ENCODE peak calls at places on chromosomes 3 and 15, in seven cellular contexts. One of them, this sample, is unnamed.

GRCh38 chr3:152921351-152921750 is 86.4 kb downstream of the P2RY1 start:
- DNase-seq in stomach: no peak
- DNase-seq in psoas muscle: no peak
- DNase-seq in K562: no peak
- DNase-seq in brain microvascular endothelial cell: no peak
- DNase-seq in fibroblast of lung: no peak
- DNase-seq in Panc1: no peak
- DNase-seq in this sample: no peak

GRCh38 chr15:77838061-77838460 is 205.3 kb upstream of the LINGO1 start:
- DNase-seq in fibroblast of lung: peak
- DNase-seq in brain microvascular endothelial cell: no peak
- DNase-seq in Panc1: no peak
- DNase-seq in stomach: no peak
- DNase-seq in psoas muscle: peak
- DNase-seq in K562: no peak
- DNase-seq in this sample: no peak

GRCh38 chr3:159418571-159419526 is 569.8 kb upstream of the IL12A start:
- DNase-seq in stomach: no peak
- DNase-seq in psoas muscle: no peak
- DNase-seq in K562: no peak
- DNase-seq in Panc1: no peak
- DNase-seq in brain microvascular endothelial cell: peak
- DNase-seq in fibroblast of lung: peak
- DNase-seq in this sample: no peak

GRCh38 chr3:71117572-71118247 is 465.8 kb downstream of the FOXP1 start:
- DNase-seq in Panc1: no peak
- DNase-seq in brain microvascular endothelial cell: no peak
- DNase-seq in psoas muscle: no peak
- DNase-seq in stomach: no peak
- DNase-seq in K562: no peak
- DNase-seq in fibroblast of lung: peak
- DNase-seq in this sample: no peak

GRCh38 chr15:57114070-57114469 is 195.6 kb downstream of the TCF12 start:
- DNase-seq in stomach: no peak
- DNase-seq in fibroblast of lung: peak
- DNase-seq in K562: no peak
- DNase-seq in brain microvascular endothelial cell: peak
- DNase-seq in psoas muscle: no peak
- DNase-seq in Panc1: no peak
- DNase-seq in this sample: no peak

GRCh38 chr15:99154271-99154670 is 49.4 kb downstream of the SYNM start:
- DNase-seq in fibroblast of lung: peak
- DNase-seq in Panc1: no peak
- DNase-seq in brain microvascular endothelial cell: no peak
- DNase-seq in psoas muscle: no peak
- DNase-seq in stomach: no peak
- DNase-seq in K562: no peak
- DNase-seq in this sample: no peak

GRCh38 chr15:66909381-66909890 is 156.0 kb upstream of the SMAD3 start:
- DNase-seq in psoas muscle: no peak
- DNase-seq in brain microvascular endothelial cell: no peak
- DNase-seq in Panc1: no peak
- DNase-seq in K562: no peak
- DNase-seq in stomach: no peak
- DNase-seq in fibroblast of lung: no peak
- DNase-seq in this sample: no peak

GRCh38 chr3:31197941-31198340 is 303.5 kb upstream of the GADL1 start:
- DNase-seq in psoas muscle: no peak
- DNase-seq in brain microvascular endothelial cell: no peak
- DNase-seq in Panc1: no peak
- DNase-seq in K562: no peak
- DNase-seq in fibroblast of lung: no peak
- DNase-seq in stomach: no peak
- DNase-seq in this sample: no peak

GRCh38 chr3:146803746-146804145 is 198.6 kb upstream of the PLSCR5 start:
- DNase-seq in stomach: no peak
- DNase-seq in psoas muscle: no peak
- DNase-seq in fibroblast of lung: peak
- DNase-seq in K562: no peak
- DNase-seq in Panc1: no peak
- DNase-seq in brain microvascular endothelial cell: peak
- DNase-seq in this sample: no peak

GRCh38 chr15:44738340-44738984 is 2.1 kb downstream of the TRIM69 start:
- DNase-seq in psoas muscle: no peak
- DNase-seq in stomach: no peak
- DNase-seq in K562: peak
- DNase-seq in Panc1: no peak
- DNase-seq in brain microvascular endothelial cell: no peak
- DNase-seq in fibroblast of lung: peak
- DNase-seq in this sample: no peak

GRCh38 chr3:152444029-152444641 is 175.4 kb downstream of the MBNL1 start:
- DNase-seq in Panc1: peak
- DNase-seq in psoas muscle: no peak
- DNase-seq in brain microvascular endothelial cell: no peak
- DNase-seq in K562: peak
- DNase-seq in stomach: no peak
- DNase-seq in fibroblast of lung: peak
- DNase-seq in this sample: no peak

GRCh38 chr15:25469377-25469776 is 30.6 kb upstream of the UBE3A start:
- DNase-seq in Panc1: no peak
- DNase-seq in psoas muscle: no peak
- DNase-seq in stomach: no peak
- DNase-seq in K562: no peak
- DNase-seq in fibroblast of lung: peak
- DNase-seq in brain microvascular endothelial cell: no peak
- DNase-seq in this sample: no peak

GRCh38 chr3:64686446-64686908 is 1.3 kb downstream of the ADAMTS9 start:
- DNase-seq in fibroblast of lung: peak
- DNase-seq in brain microvascular endothelial cell: peak
- DNase-seq in psoas muscle: no peak
- DNase-seq in Panc1: no peak
- DNase-seq in stomach: peak
- DNase-seq in K562: peak
- DNase-seq in this sample: no peak

GRCh38 chr3:5301671-5302297 is 114.3 kb downstream of the EDEM1 start:
- DNase-seq in Panc1: no peak
- DNase-seq in fibroblast of lung: no peak
- DNase-seq in brain microvascular endothelial cell: no peak
- DNase-seq in stomach: no peak
- DNase-seq in K562: no peak
- DNase-seq in psoas muscle: no peak
- DNase-seq in this sample: no peak

GRCh38 chr3:55446860-55447259 is 40.2 kb downstream of the WNT5A start:
- DNase-seq in brain microvascular endothelial cell: no peak
- DNase-seq in psoas muscle: no peak
- DNase-seq in K562: no peak
- DNase-seq in fibroblast of lung: no peak
- DNase-seq in stomach: no peak
- DNase-seq in Panc1: no peak
- DNase-seq in this sample: no peak

GRCh38 chr3:190671658-190672057 is 157.8 kb downstream of the IL1RAP start:
- DNase-seq in psoas muscle: no peak
- DNase-seq in fibroblast of lung: peak
- DNase-seq in Panc1: no peak
- DNase-seq in K562: no peak
- DNase-seq in brain microvascular endothelial cell: peak
- DNase-seq in stomach: no peak
- DNase-seq in this sample: no peak

GRCh38 chr15:78034495-78035191 is 42.9 kb downstream of the TBC1D2B start:
- DNase-seq in psoas muscle: peak
- DNase-seq in brain microvascular endothelial cell: no peak
- DNase-seq in Panc1: no peak
- DNase-seq in K562: peak
- DNase-seq in stomach: peak
- DNase-seq in fibroblast of lung: no peak
- DNase-seq in this sample: no peak

GRCh38 chr3:192915306-192915705 is 2.4 kb downstream of the MB21D2 start:
- DNase-seq in psoas muscle: no peak
- DNase-seq in stomach: no peak
- DNase-seq in Panc1: no peak
- DNase-seq in fibroblast of lung: peak
- DNase-seq in K562: no peak
- DNase-seq in brain microvascular endothelial cell: peak
- DNase-seq in this sample: no peak

GRCh38 chr3:108552267-108553159 is 36.7 kb downstream of the CIP2A start:
- DNase-seq in fibroblast of lung: peak
- DNase-seq in brain microvascular endothelial cell: peak
- DNase-seq in stomach: no peak
- DNase-seq in Panc1: peak
- DNase-seq in K562: peak
- DNase-seq in psoas muscle: no peak
- DNase-seq in this sample: no peak

DNA sequence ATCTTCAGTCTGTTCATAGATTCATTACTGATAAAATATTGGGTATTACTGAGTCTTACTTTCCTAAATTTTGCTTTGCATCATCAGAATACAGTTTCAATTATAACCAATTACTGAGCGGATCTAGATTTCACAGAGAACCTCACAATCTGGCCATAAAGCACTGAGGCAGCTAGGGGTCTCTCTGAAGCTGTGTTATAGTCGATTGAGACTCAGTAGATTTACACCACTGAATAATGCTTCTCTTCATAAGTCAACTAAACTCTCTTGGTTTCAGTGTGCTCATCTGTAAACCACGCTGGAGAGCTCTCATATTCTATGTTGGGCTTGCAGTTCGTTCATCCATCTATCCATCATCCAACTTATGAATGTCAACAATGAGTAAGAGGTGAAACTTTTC is 180.6 kb downstream of the GREM1 start:
- DNase-seq in K562: no peak
- DNase-seq in brain microvascular endothelial cell: no peak
- DNase-seq in psoas muscle: no peak
- DNase-seq in Panc1: no peak
- DNase-seq in stomach: no peak
- DNase-seq in fibroblast of lung: no peak
- DNase-seq in this sample: no peak
- TF ChIP-seq CTCF in K562: no peak
- TF ChIP-seq CTCF in brain microvascular endothelial cell: no peak
- TF ChIP-seq CTCF in psoas muscle: no peak
- TF ChIP-seq CTCF in Panc1: no peak
- TF ChIP-seq CTCF in stomach: no peak
- TF ChIP-seq CTCF in fibroblast of lung: no peak
- TF ChIP-seq CTCF in this sample: no peak

DNA sequence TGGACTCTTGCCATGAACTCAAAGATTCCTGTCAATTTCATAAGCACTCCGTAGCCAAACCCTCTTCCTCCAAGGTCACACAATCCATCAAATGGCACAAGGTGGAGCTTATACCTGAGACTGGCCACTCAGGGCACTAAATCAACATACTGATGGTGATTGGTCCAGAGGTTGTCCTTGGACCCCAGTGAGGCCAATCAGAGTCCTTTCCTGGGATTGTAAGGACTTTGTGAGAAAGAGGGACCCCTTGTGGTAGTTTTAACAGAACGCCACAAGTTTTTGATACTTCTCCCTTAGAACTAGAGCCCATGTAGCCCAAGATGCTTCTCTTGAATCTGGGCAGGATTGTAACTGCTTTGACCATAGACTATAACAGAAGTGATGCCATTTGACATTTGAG is 44.4 kb upstream of the LARS2 start:
- DNase-seq in Panc1: no peak
- DNase-seq in K562: peak
- DNase-seq in psoas muscle: no peak
- DNase-seq in fibroblast of lung: no peak
- DNase-seq in brain microvascular endothelial cell: no peak
- DNase-seq in stomach: no peak
- DNase-seq in this sample: no peak
- TF ChIP-seq CTCF in Panc1: peak
- TF ChIP-seq CTCF in K562: peak
- TF ChIP-seq CTCF in psoas muscle: no peak
- TF ChIP-seq CTCF in fibroblast of lung: no peak
- TF ChIP-seq CTCF in brain microvascular endothelial cell: peak
- TF ChIP-seq CTCF in stomach: no peak
- TF ChIP-seq CTCF in this sample: no peak

GRCh38 chr15:59172289-59172901 is 34.2 kb upstream of the LDHAL6B start:
- DNase-seq in stomach: no peak
- DNase-seq in psoas muscle: no peak
- DNase-seq in brain microvascular endothelial cell: no peak
- DNase-seq in fibroblast of lung: no peak
- DNase-seq in K562: no peak
- DNase-seq in Panc1: no peak
- DNase-seq in this sample: no peak

GRCh38 chr15:59176653-59177444 is 29.8 kb upstream of the LDHAL6B start:
- DNase-seq in stomach: no peak
- DNase-seq in psoas muscle: no peak
- DNase-seq in Panc1: no peak
- DNase-seq in brain microvascular endothelial cell: no peak
- DNase-seq in K562: no peak
- DNase-seq in fibroblast of lung: no peak
- DNase-seq in this sample: no peak

GRCh38 chr15:59174846-59175831 is 31.5 kb upstream of the LDHAL6B start:
- DNase-seq in Panc1: peak
- DNase-seq in stomach: peak
- DNase-seq in psoas muscle: peak
- DNase-seq in fibroblast of lung: peak
- DNase-seq in K562: peak
- DNase-seq in brain microvascular endothelial cell: peak
- DNase-seq in this sample: peak

GRCh38 chr15:59173194-59173593 is 33.4 kb upstream of the LDHAL6B start:
- DNase-seq in stomach: no peak
- DNase-seq in K562: no peak
- DNase-seq in Panc1: no peak
- DNase-seq in brain microvascular endothelial cell: no peak
- DNase-seq in psoas muscle: no peak
- DNase-seq in fibroblast of lung: no peak
- DNase-seq in this sample: no peak

DNA sequence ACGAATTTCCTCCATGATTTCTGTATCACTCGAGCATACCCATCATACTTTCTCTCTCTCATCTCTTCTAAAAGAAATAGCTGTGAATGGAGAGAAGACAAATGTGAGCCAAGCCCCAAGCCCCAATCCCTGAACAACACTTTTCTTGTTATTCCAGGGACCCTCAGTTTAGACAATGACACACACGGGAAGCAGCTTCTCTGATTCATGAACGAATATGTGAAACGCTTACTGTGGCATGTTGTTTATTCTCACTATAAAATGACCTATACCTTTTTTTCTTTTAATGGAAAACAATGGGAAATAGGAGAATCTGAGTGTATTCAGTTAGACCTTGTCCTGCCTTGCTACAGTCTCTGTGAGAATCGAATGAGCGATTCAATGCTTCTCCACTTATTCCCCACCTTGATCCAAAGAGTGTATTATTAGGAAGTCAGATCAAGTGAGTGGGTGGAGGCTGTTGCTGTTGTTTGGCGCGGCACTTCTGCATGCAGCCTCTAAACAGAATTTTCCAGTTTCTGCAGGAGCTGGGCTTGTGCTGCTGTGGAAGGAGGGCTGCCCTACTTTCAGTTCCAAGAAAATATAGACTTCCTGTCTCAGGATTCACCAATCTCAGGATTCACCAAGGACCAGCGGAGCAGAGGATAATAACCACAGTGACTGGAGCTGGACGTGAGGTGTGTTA is 32.3 kb upstream of the LDHAL6B start:
- DNase-seq in stomach: no peak
- DNase-seq in K562: no peak
- DNase-seq in psoas muscle: no peak
- DNase-seq in Panc1: no peak
- DNase-seq in fibroblast of lung: peak
- DNase-seq in brain microvascular endothelial cell: peak
- DNase-seq in this sample: no peak
- TF ChIP-seq CTCF in stomach: no peak
- TF ChIP-seq CTCF in K562: no peak
- TF ChIP-seq CTCF in psoas muscle: no peak
- TF ChIP-seq CTCF in Panc1: no peak
- TF ChIP-seq CTCF in fibroblast of lung: no peak
- TF ChIP-seq CTCF in brain microvascular endothelial cell: no peak
- TF ChIP-seq CTCF in this sample: no peak

GRCh38 chr3:56682458-56683121 is 475 bp downstream of the TASOR start:
- DNase-seq in psoas muscle: peak
- DNase-seq in stomach: peak
- DNase-seq in fibroblast of lung: peak
- DNase-seq in brain microvascular endothelial cell: peak
- DNase-seq in Panc1: no peak
- DNase-seq in K562: peak
- DNase-seq in this sample: no peak
- TF ChIP-seq CTCF in psoas muscle: no peak
- TF ChIP-seq CTCF in stomach: no peak
- TF ChIP-seq CTCF in fibroblast of lung: no peak
- TF ChIP-seq CTCF in brain microvascular endothelial cell: peak
- TF ChIP-seq CTCF in Panc1: no peak
- TF ChIP-seq CTCF in K562: no peak
- TF ChIP-seq CTCF in this sample: no peak

This sample was measured in D721Med.